ENCODE peak calls at places on chromosomes 4 and X, in six cellular contexts. One of them, this sample, is unnamed.

GRCh38 chr4:156968479-156968984 is 3.1 kb downstream of the PDGFC start:
- DNase-seq in stimulated activated CD4-positive, alpha-beta T cell treated with anti-CD3 and anti-CD28 coated beads, Interleukin-2, amount 100 ng/mL, for 24 hours: no peak
- DNase-seq in neuronal stem cell: peak
- DNase-seq in DMS153: no peak
- DNase-seq in nephron progenitor cell: peak
- DNase-seq in GM20000: peak
- DNase-seq in this sample: peak

GRCh38 chr4:3766791-3767561 is 791 bp downstream of the ADRA2C start:
- DNase-seq in stimulated activated CD4-positive, alpha-beta T cell treated with anti-CD3 and anti-CD28 coated beads, Interleukin-2, amount 100 ng/mL, for 24 hours: no peak
- DNase-seq in neuronal stem cell: peak
- DNase-seq in DMS153: peak
- DNase-seq in nephron progenitor cell: peak
- DNase-seq in GM20000: peak
- DNase-seq in this sample: no peak

GRCh38 chrX:1392376-1393130 is 640 bp upstream of the SLC25A6 start:
- DNase-seq in stimulated activated CD4-positive, alpha-beta T cell treated with anti-CD3 and anti-CD28 coated beads, Interleukin-2, amount 100 ng/mL, for 24 hours: no peak
- DNase-seq in neuronal stem cell: no peak
- DNase-seq in DMS153: no peak
- DNase-seq in nephron progenitor cell: peak
- DNase-seq in GM20000: peak
- DNase-seq in this sample: peak

GRCh38 chrX:110201799-110202198 is 116.1 kb downstream of the AMMECR1 start:
- DNase-seq in stimulated activated CD4-positive, alpha-beta T cell treated with anti-CD3 and anti-CD28 coated beads, Interleukin-2, amount 100 ng/mL, for 24 hours: no peak
- DNase-seq in neuronal stem cell: no peak
- DNase-seq in DMS153: no peak
- DNase-seq in nephron progenitor cell: no peak
- DNase-seq in GM20000: no peak
- DNase-seq in this sample: no peak

GRCh38 chr4:2933566-2934076 is 29.6 kb downstream of the NOP14 start:
- DNase-seq in stimulated activated CD4-positive, alpha-beta T cell treated with anti-CD3 and anti-CD28 coated beads, Interleukin-2, amount 100 ng/mL, for 24 hours: no peak
- DNase-seq in neuronal stem cell: no peak
- DNase-seq in DMS153: no peak
- DNase-seq in nephron progenitor cell: no peak
- DNase-seq in GM20000: no peak
- DNase-seq in this sample: no peak

GRCh38 chr4:188942606-188943005 is 803.4 kb downstream of the TRIML1 start:
- DNase-seq in stimulated activated CD4-positive, alpha-beta T cell treated with anti-CD3 and anti-CD28 coated beads, Interleukin-2, amount 100 ng/mL, for 24 hours: no peak
- DNase-seq in neuronal stem cell: no peak
- DNase-seq in DMS153: no peak
- DNase-seq in nephron progenitor cell: no peak
- DNase-seq in GM20000: no peak
- DNase-seq in this sample: no peak

GRCh38 chr4:52187603-52188002 is 136.5 kb downstream of the SPATA18 start:
- DNase-seq in stimulated activated CD4-positive, alpha-beta T cell treated with anti-CD3 and anti-CD28 coated beads, Interleukin-2, amount 100 ng/mL, for 24 hours: no peak
- DNase-seq in neuronal stem cell: no peak
- DNase-seq in DMS153: no peak
- DNase-seq in nephron progenitor cell: no peak
- DNase-seq in GM20000: no peak
- DNase-seq in this sample: no peak

GRCh38 chrX:108097380-108097779 is 5.8 kb downstream of the ATG4A start:
- DNase-seq in stimulated activated CD4-positive, alpha-beta T cell treated with anti-CD3 and anti-CD28 coated beads, Interleukin-2, amount 100 ng/mL, for 24 hours: no peak
- DNase-seq in neuronal stem cell: no peak
- DNase-seq in DMS153: no peak
- DNase-seq in nephron progenitor cell: no peak
- DNase-seq in GM20000: no peak
- DNase-seq in this sample: no peak

GRCh38 chr4:31918891-31919290 is 1198.7 kb downstream of the PCDH7 start:
- DNase-seq in stimulated activated CD4-positive, alpha-beta T cell treated with anti-CD3 and anti-CD28 coated beads, Interleukin-2, amount 100 ng/mL, for 24 hours: no peak
- DNase-seq in neuronal stem cell: no peak
- DNase-seq in DMS153: no peak
- DNase-seq in nephron progenitor cell: no peak
- DNase-seq in GM20000: no peak
- DNase-seq in this sample: peak

GRCh38 chr4:99300934-99301333 is 10.1 kb upstream of the ADH1A start:
- DNase-seq in stimulated activated CD4-positive, alpha-beta T cell treated with anti-CD3 and anti-CD28 coated beads, Interleukin-2, amount 100 ng/mL, for 24 hours: no peak
- DNase-seq in neuronal stem cell: no peak
- DNase-seq in DMS153: no peak
- DNase-seq in nephron progenitor cell: no peak
- DNase-seq in GM20000: no peak
- DNase-seq in this sample: peak

GRCh38 chr4:94345267-94345666 is 2.6 kb upstream of the HPGDS start:
- DNase-seq in stimulated activated CD4-positive, alpha-beta T cell treated with anti-CD3 and anti-CD28 coated beads, Interleukin-2, amount 100 ng/mL, for 24 hours: no peak
- DNase-seq in neuronal stem cell: no peak
- DNase-seq in DMS153: no peak
- DNase-seq in nephron progenitor cell: no peak
- DNase-seq in GM20000: no peak
- DNase-seq in this sample: no peak

GRCh38 chr4:176792348-176793059 is at the start of gene VEGFC:
- DNase-seq in stimulated activated CD4-positive, alpha-beta T cell treated with anti-CD3 and anti-CD28 coated beads, Interleukin-2, amount 100 ng/mL, for 24 hours: no peak
- DNase-seq in neuronal stem cell: peak
- DNase-seq in DMS153: no peak
- DNase-seq in nephron progenitor cell: peak
- DNase-seq in GM20000: peak
- DNase-seq in this sample: peak

GRCh38 chr4:153393397-153393796 is 48.9 kb downstream of the MND1 start:
- DNase-seq in stimulated activated CD4-positive, alpha-beta T cell treated with anti-CD3 and anti-CD28 coated beads, Interleukin-2, amount 100 ng/mL, for 24 hours: no peak
- DNase-seq in neuronal stem cell: no peak
- DNase-seq in DMS153: no peak
- DNase-seq in nephron progenitor cell: no peak
- DNase-seq in GM20000: no peak
- DNase-seq in this sample: peak

GRCh38 chr4:26434030-26434639 is 56.1 kb downstream of the CCKAR start:
- DNase-seq in stimulated activated CD4-positive, alpha-beta T cell treated with anti-CD3 and anti-CD28 coated beads, Interleukin-2, amount 100 ng/mL, for 24 hours: no peak
- DNase-seq in neuronal stem cell: no peak
- DNase-seq in DMS153: no peak
- DNase-seq in nephron progenitor cell: no peak
- DNase-seq in GM20000: no peak
- DNase-seq in this sample: no peak

GRCh38 chr4:112370466-112370865 is 73.3 kb downstream of the ALPK1 start:
- DNase-seq in stimulated activated CD4-positive, alpha-beta T cell treated with anti-CD3 and anti-CD28 coated beads, Interleukin-2, amount 100 ng/mL, for 24 hours: no peak
- DNase-seq in neuronal stem cell: no peak
- DNase-seq in DMS153: no peak
- DNase-seq in nephron progenitor cell: no peak
- DNase-seq in GM20000: no peak
- DNase-seq in this sample: no peak

GRCh38 chr4:119564106-119564505 is 64.5 kb downstream of the PDE5A start:
- DNase-seq in stimulated activated CD4-positive, alpha-beta T cell treated with anti-CD3 and anti-CD28 coated beads, Interleukin-2, amount 100 ng/mL, for 24 hours: no peak
- DNase-seq in neuronal stem cell: no peak
- DNase-seq in DMS153: no peak
- DNase-seq in nephron progenitor cell: no peak
- DNase-seq in GM20000: no peak
- DNase-seq in this sample: no peak